ENCODE peak calls at places on chromosomes 13 and 19, in four cellular contexts. E, C, J and P are unnamed samples.

GRCh38 chr13:51644649-51645048 is 60.4 kb downstream of the WDFY2 start:
- DNase-seq in C (no peak), J (peak), E (no peak), P (no peak)

GRCh38 chr13:55160911-55161310 is 1979.8 kb upstream of the PRR20A start:
- DNase-seq in C (no peak), J (no peak), E (no peak), P (no peak)

GRCh38 chr19:392375-392970 is 16.5 kb downstream of the C2CD4C start:
- DNase-seq in C (no peak), J (no peak), E (no peak), P (no peak)

GRCh38 chr13:75986818-75987217 is 350.7 kb downstream of the LMO7 start:
- DNase-seq in J (no peak), E (no peak), C (no peak), P (peak)

GRCh38 chr19:6011206-6011605 is 33.3 kb upstream of the RANBP3 start:
- DNase-seq in C (no peak), E (no peak), J (no peak), P (no peak)

GRCh38 chr19:39411832-39412099 is 703 bp upstream of the PLEKHG2 start:
- DNase-seq in C (peak), J (peak), E (peak), P (peak)

GRCh38 chr13:51825165-51825592 is 19.8 kb downstream of the TMEM272 start:
- DNase-seq in J (peak), C (no peak), E (no peak), P (no peak)

GRCh38 chr13:49132479-49133002 is 87.6 kb upstream of the MLNR start:
- DNase-seq in E (no peak), C (no peak), J (no peak), P (no peak)

GRCh38 chr13:25171517-25172302 is at the start of gene AMER2:
- DNase-seq in J (peak), E (no peak), C (peak), P (peak)

GRCh38 chr13:46295531-46296464 is 84.1 kb downstream of the LRRC63 start:
- DNase-seq in C (no peak), J (peak), E (peak), P (peak)

GRCh38 chr13:29513002-29513980 is 82.2 kb downstream of the SLC7A1 start:
- DNase-seq in E (no peak), C (no peak), J (no peak), P (no peak)

GRCh38 chr13:112655898-112656297 is 33.9 kb upstream of the ATP11A start:
- DNase-seq in J (no peak), E (peak), C (no peak), P (no peak)

GRCh38 chr13:106100261-106100919 is 435.1 kb downstream of the EFNB2 start:
- DNase-seq in E (no peak), C (peak), J (no peak), P (no peak)

GRCh38 chr19:49431330-49431749 is 6.2 kb downstream of the GFY start:
- DNase-seq in J (no peak), E (no peak), C (no peak), P (no peak)

GRCh38 chr13:75178436-75178835 is 303.5 kb downstream of the TBC1D4 start:
- DNase-seq in E (no peak), C (no peak), J (no peak), P (no peak)

GRCh38 chr13:47665041-47665440 is 336.0 kb downstream of the SUCLA2 start:
- DNase-seq in C (no peak), J (no peak), E (no peak), P (no peak)

GRCh38 chr13:46085737-46086136 is 19.1 kb downstream of the CPB2 start:
- DNase-seq in J (no peak), E (no peak), C (no peak), P (no peak)

GRCh38 chr19:54190942-54191670 is at the start of gene TSEN34:
- DNase-seq in C (peak), E (peak), J (peak), P (peak)

GRCh38 chr19:33404916-33405315 is 31.4 kb downstream of the CEBPG start:
- DNase-seq in E (peak), C (no peak), J (no peak), P (no peak)

GRCh38 chr13:21010621-21011020 is 50.8 kb downstream of the LATS2 start:
- DNase-seq in E (no peak), J (peak), C (no peak), P (no peak)

GRCh38 chr19:17824339-17824738 is 3.0 kb upstream of the INSL3 start:
- DNase-seq in C (no peak), E (no peak), J (no peak), P (no peak)

GRCh38 chr13:104140557-104140956 is 1074.3 kb upstream of the SLC10A2 start:
- DNase-seq in C (no peak), E (no peak), J (peak), P (no peak)

GRCh38 chr13:102267191-102267590 is 134.7 kb downstream of the FGF14 start:
- DNase-seq in C (no peak), E (no peak), J (peak), P (no peak)

DNA sequence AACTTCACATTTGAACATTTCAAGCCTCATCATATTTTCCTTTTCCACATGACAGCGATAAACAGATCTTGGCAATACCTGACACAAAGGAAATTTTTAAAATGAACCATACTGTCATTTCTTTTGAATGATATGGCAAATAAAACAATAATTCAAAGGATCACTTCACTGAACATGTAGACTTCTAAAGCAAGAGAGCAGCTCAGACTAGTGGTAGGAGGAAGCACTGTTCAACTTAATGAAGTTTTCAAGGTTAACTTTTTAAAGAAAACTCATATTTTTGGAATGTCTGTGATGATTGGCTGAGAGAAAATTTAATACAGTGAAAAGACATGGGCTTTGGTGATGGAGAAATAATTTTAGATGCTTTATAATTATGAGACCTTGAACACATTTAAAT is 198.0 kb downstream of the OXGR1 start:
- DNase-seq in J (peak), C (no peak), E (no peak), P (no peak)
- TF ChIP-seq CTCF in J (peak), C (no peak), E (no peak), P (no peak)

DNA sequence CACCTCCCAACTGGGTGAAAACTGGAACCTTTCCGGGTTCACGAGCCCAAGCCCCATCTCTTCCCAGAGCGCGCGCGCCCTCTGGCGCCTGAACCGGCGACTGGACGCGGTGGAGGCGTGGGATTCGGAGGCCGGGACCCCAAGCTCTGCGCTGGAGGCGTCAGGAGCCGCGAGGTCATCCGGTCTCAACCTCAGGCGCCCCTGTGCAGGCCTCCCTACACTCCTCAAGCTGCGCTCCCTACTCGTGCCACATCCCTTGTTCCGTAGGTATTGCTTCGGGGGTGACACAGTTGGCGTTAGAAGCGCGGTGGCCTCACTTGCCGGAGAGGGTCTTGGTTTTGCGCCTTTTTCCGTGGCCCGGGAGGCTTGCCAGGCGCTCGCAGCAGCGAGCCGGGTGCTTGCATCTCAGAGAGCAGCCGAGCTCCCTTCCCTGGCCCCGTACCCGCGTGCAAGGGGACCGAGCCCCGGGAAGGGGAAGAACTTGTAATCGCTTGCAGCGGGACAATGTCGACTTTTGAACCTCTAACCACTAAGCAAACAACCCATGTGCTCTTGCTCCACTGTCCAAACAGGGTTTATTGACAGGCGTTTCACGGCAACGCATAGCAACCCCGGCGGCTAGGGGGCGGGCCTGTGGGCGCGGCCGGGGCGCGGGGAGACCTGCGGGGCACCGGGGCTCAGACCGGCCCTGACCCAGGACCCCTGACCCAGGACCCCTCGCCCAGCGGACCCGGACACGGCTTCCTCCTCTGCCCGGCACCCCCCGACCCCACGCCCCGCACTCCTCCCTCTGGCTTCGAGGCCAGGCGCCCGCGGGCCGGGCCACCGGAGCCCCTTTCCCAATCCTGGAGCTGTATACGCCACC is 8.5 kb downstream of the CDX2 start:
- DNase-seq in C (peak), J (peak), E (peak), P (peak)
- TF ChIP-seq CTCF in C (peak), J (peak), E (peak), P (peak)

DNA sequence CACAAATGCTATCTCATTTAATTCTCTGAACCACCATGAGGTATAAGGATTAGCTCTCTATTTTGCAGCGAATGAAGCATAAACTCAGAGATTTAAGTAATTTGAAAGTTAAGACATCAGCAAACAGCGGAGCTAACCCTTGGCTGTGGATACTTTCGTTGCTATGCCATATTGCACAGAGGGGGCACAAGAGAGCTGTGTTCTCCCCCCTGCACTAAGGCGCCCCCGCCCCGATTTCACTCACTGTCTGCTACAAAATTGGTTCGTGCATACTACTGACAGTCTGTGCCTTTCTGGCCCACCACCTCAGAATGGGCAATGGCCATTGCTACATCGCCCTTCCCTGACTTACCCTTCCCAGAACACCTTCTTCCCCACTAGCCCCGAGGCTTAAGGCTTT is 105.7 kb upstream of the OBI1 start:
- DNase-seq in E (no peak), C (peak), J (no peak), P (no peak)
- TF ChIP-seq CTCF in E (no peak), C (no peak), J (no peak), P (no peak)

GRCh38 chr13:44917589-44918322 is 71.5 kb downstream of the NUFIP1 start:
- DNase-seq in E (peak), C (peak), J (peak), P (peak)
- TF ChIP-seq CTCF in E (peak), C (no peak), J (peak), P (no peak)